ENCODE peak calls at places on chromosomes 3 and 15, in seven cellular contexts. G, D, O, Q, C, R and Z are unnamed samples.

GRCh38 chr3:48047841-48048456 is 31.7 kb upstream of the MAP4 start:
- DNase-seq in G (no peak), O (no peak), D (peak), R (no peak), C (peak), Q (no peak), Z (no peak)

GRCh38 chr15:30922469-30923311 is 19.0 kb downstream of the FAN1 start:
- DNase-seq in G (no peak), C (no peak), Q (peak), O (no peak), D (peak), R (no peak), Z (no peak)

GRCh38 chr15:85454403-85454802 is 74.0 kb downstream of the AKAP13 start:
- DNase-seq in R (no peak), O (no peak), C (no peak), Q (no peak), G (no peak), D (no peak), Z (no peak)

GRCh38 chr3:175121225-175121624 is 262.1 kb downstream of the NAALADL2 start:
- DNase-seq in Q (no peak), R (no peak), G (no peak), D (no peak), C (no peak), O (no peak), Z (no peak)

GRCh38 chr3:45075821-45076625 is 49.9 kb downstream of the CLEC3B start:
- DNase-seq in G (no peak), O (no peak), R (no peak), C (no peak), D (no peak), Q (no peak), Z (no peak)

GRCh38 chr3:133292251-133292650 is 107.6 kb upstream of the BFSP2 start:
- DNase-seq in O (no peak), G (no peak), Q (no peak), C (no peak), R (no peak), D (no peak), Z (no peak)

GRCh38 chr3:25587526-25587925 is 77.2 kb downstream of the TOP2B start:
- DNase-seq in R (no peak), O (no peak), D (peak), G (no peak), Q (no peak), C (no peak), Z (no peak)

GRCh38 chr15:89483079-89483478 is 13.3 kb downstream of the RHCG start:
- DNase-seq in C (no peak), Q (peak), G (no peak), D (no peak), R (no peak), O (no peak), Z (no peak)

GRCh38 chr3:4407941-4408340 is 59.1 kb downstream of the SUMF1 start:
- DNase-seq in O (no peak), G (no peak), C (no peak), D (no peak), R (no peak), Q (no peak), Z (no peak)

GRCh38 chr3:149085828-149086231 is 503 bp downstream of the HLTF start:
- DNase-seq in G (peak), R (peak), O (no peak), D (peak), C (no peak), Q (no peak), Z (no peak)

GRCh38 chr3:117047951-117048705 is 338.5 kb downstream of the TUSC7 start:
- DNase-seq in G (no peak), R (no peak), O (no peak), D (no peak), Q (no peak), C (no peak), Z (no peak)

GRCh38 chr3:10232138-10232537 is 16.1 kb upstream of the TATDN2 start:
- DNase-seq in G (no peak), Q (no peak), R (no peak), C (no peak), D (no peak), O (no peak), Z (no peak)

GRCh38 chr3:119664850-119665379 is 4.5 kb upstream of the POPDC2 start:
- DNase-seq in O (no peak), D (peak), G (no peak), R (no peak), Q (no peak), C (no peak), Z (no peak)

GRCh38 chr3:142649996-142650693 is 54.0 kb downstream of the PLS1 start:
- DNase-seq in D (no peak), Q (no peak), C (no peak), G (no peak), O (no peak), R (no peak), Z (no peak)

GRCh38 chr3:102390465-102390864 is 44.4 kb upstream of the ZPLD1 start:
- DNase-seq in D (no peak), G (no peak), O (no peak), Q (no peak), R (no peak), C (no peak), Z (no peak)

GRCh38 chr3:46076606-46077005 is 49.3 kb upstream of the XCR1 start:
- DNase-seq in C (no peak), O (no peak), Q (no peak), G (no peak), R (no peak), D (peak), Z (no peak)

GRCh38 chr15:84398763-84399701 is 163.5 kb downstream of the GOLGA6L4 start:
- DNase-seq in Q (peak), O (no peak), D (no peak), C (no peak), R (no peak), G (no peak), Z (no peak)

GRCh38 chr3:52483577-52484495 is 11.3 kb upstream of the STAB1 start:
- DNase-seq in D (peak), R (no peak), G (no peak), C (no peak), Q (no peak), O (no peak), Z (peak)

GRCh38 chr3:155553800-155554199 is 191.1 kb downstream of the PLCH1 start:
- DNase-seq in R (no peak), D (no peak), Q (no peak), O (no peak), G (no peak), C (no peak), Z (no peak)

GRCh38 chr15:39641187-39641889 is 60.5 kb downstream of the THBS1 start:
- DNase-seq in D (no peak), O (no peak), R (no peak), Q (no peak), C (peak), G (no peak), Z (no peak)

GRCh38 chr15:63793046-63793483 is 40.7 kb downstream of the HERC1 start:
- DNase-seq in C (no peak), G (no peak), R (no peak), Q (no peak), O (no peak), D (no peak), Z (no peak)

GRCh38 chr3:16148783-16149182 is 25.7 kb upstream of the GALNT15 start:
- DNase-seq in D (peak), O (no peak), G (no peak), C (no peak), R (no peak), Q (no peak), Z (no peak)

GRCh38 chr3:151283907-151284461 is 5.6 kb upstream of the P2RY14 start:
- DNase-seq in Q (no peak), G (no peak), C (no peak), R (no peak), D (peak), O (no peak), Z (no peak)

GRCh38 chr3:183555541-183556081 is at the start of gene KLHL6:
- DNase-seq in R (no peak), Q (peak), G (no peak), C (no peak), D (peak), O (peak), Z (no peak)

GRCh38 chr3:3603351-3603750 is 195.9 kb upstream of the LRRN1 start:
- DNase-seq in O (no peak), Q (no peak), R (no peak), C (no peak), G (no peak), D (no peak), Z (peak)

GRCh38 chr3:188503647-188504046 is 349.7 kb downstream of the LPP start:
- DNase-seq in C (no peak), Q (no peak), O (no peak), G (no peak), R (no peak), D (no peak), Z (no peak)

GRCh38 chr3:12979947-12980487 is 93.2 kb downstream of the IQSEC1 start:
- DNase-seq in R (no peak), C (no peak), Q (no peak), G (no peak), O (no peak), D (no peak), Z (no peak)

GRCh38 chr15:35181538-35181937 is 96.4 kb upstream of the NANOGP8 start:
- DNase-seq in R (no peak), Q (no peak), C (no peak), D (peak), G (no peak), O (no peak), Z (no peak)

GRCh38 chr3:183357564-183358079 is 70.8 kb downstream of the MCF2L2 start:
- DNase-seq in Q (no peak), G (no peak), C (no peak), D (no peak), R (no peak), O (no peak), Z (no peak)

GRCh38 chr3:126399348-126399730 is 4.6 kb downstream of the CFAP100 start:
- DNase-seq in G (no peak), R (no peak), O (no peak), C (peak), D (no peak), Q (no peak), Z (no peak)

GRCh38 chr3:163474766-163475165 is 1603.5 kb downstream of the SI start:
- DNase-seq in Q (no peak), O (no peak), R (no peak), C (no peak), D (no peak), G (no peak), Z (no peak)

GRCh38 chr3:163481738-163482137 is 1596.6 kb downstream of the SI start:
- DNase-seq in Q (no peak), O (no peak), R (no peak), G (no peak), D (no peak), C (no peak), Z (no peak)

DNA sequence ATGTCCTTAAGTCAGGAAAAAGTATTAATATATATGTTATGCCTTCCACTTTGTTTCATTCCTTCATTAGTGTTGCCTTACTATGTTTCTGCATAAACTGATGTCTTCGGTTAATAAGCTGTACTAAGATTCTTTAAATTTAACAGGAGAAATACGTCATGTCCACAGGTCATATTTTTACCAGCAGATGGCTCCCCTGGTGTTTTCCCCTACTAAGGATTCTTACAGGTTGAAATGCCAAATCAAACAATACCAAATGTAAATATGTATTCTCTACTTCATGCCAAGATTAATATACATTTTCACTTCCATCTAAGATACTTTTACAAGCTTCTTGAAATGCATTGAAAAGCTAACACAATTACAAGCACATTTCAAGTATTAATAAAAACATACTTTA is 1602.1 kb downstream of the SI start:
- DNase-seq in O (no peak), R (no peak), Q (no peak), C (no peak), D (peak), G (no peak), Z (no peak)
- TF ChIP-seq CTCF in O (no peak), R (peak), Q (no peak), C (peak), D (no peak), G (peak), Z (no peak)

GRCh38 chr3:32274306-32274705 is 35.8 kb downstream of the CMTM8 start:
- DNase-seq in D (no peak), G (no peak), R (no peak), Q (no peak), C (no peak), O (no peak), Z (no peak)

GRCh38 chr3:32280262-32280910 is 41.9 kb downstream of the CMTM8 start:
- DNase-seq in R (no peak), G (no peak), D (no peak), O (no peak), Q (no peak), C (peak), Z (no peak)

GRCh38 chr3:32278714-32279113 is 40.2 kb downstream of the CMTM8 start:
- DNase-seq in Q (no peak), G (no peak), D (peak), R (no peak), O (no peak), C (no peak), Z (no peak)

GRCh38 chr3:32281570-32282106 is 43.2 kb downstream of the CMTM8 start:
- DNase-seq in R (no peak), D (no peak), C (no peak), G (no peak), Q (no peak), O (no peak), Z (no peak)

DNA sequence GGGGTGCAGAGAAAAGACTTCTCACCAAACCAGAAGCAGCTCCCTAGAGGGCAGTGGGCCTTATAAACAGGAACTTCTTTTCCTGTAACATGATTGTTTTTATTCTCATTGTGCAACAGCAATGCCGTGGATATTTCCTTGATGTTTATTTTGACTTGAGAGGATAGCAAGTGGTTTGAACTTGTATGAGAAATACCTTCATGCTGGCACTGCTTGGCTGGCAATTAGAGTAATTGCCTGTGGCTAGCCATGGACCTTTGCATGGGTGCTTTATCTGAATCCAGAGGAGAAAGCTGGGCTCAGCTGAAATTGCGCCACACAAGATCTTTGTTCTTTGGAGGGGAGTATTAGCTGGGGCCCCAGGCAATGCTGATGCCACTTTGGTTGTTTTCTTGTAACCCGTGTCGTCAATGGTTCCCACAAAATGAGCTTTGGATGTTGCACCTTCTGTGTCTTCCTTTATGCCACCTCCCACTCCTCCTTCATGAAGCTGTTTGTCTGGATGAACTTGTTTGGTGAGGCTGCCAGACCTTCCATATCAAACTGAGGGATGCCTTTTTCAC is 37.9 kb downstream of the CMTM8 start:
- DNase-seq in O (no peak), G (no peak), D (peak), R (no peak), C (peak), Q (no peak), Z (peak)
- H3K4me3 ChIP-seq in O (no peak), G (no peak), D (no peak), R (no peak), C (peak), Q (no peak), Z (no peak)

GRCh38 chr3:112409061-112409460 is 76.1 kb downstream of the CD200 start:
- DNase-seq in R (no peak), C (no peak), Q (no peak), O (no peak), D (no peak), G (no peak), Z (no peak)

GRCh38 chr3:112407888-112408702 is 75.1 kb downstream of the CD200 start:
- DNase-seq in Q (no peak), D (no peak), G (no peak), R (no peak), O (no peak), C (no peak), Z (no peak)

GRCh38 chr3:112403101-112403500 is 70.1 kb downstream of the CD200 start:
- DNase-seq in Q (no peak), C (no peak), G (no peak), R (no peak), O (no peak), D (no peak), Z (no peak)

GRCh38 chr3:112407214-112407887 is 74.4 kb downstream of the CD200 start:
- DNase-seq in O (no peak), Q (no peak), D (no peak), C (no peak), G (no peak), R (no peak), Z (no peak)

GRCh38 chr3:112405845-112406244 is 72.9 kb downstream of the CD200 start:
- DNase-seq in C (no peak), Q (no peak), O (no peak), R (no peak), D (no peak), G (no peak), Z (no peak)
- TF ChIP-seq CTCF in C (no peak), Q (no peak), O (no peak), R (no peak), D (no peak), G (no peak), Z (no peak)

GRCh38 chr3:107654218-107654617 is 131.5 kb downstream of the BBX start:
- DNase-seq in R (no peak), C (no peak), O (no peak), G (no peak), D (no peak), Q (no peak), Z (no peak)
- H3K4me3 ChIP-seq in R (no peak), C (no peak), O (no peak), G (no peak), D (no peak), Q (no peak), Z (no peak)

DNA sequence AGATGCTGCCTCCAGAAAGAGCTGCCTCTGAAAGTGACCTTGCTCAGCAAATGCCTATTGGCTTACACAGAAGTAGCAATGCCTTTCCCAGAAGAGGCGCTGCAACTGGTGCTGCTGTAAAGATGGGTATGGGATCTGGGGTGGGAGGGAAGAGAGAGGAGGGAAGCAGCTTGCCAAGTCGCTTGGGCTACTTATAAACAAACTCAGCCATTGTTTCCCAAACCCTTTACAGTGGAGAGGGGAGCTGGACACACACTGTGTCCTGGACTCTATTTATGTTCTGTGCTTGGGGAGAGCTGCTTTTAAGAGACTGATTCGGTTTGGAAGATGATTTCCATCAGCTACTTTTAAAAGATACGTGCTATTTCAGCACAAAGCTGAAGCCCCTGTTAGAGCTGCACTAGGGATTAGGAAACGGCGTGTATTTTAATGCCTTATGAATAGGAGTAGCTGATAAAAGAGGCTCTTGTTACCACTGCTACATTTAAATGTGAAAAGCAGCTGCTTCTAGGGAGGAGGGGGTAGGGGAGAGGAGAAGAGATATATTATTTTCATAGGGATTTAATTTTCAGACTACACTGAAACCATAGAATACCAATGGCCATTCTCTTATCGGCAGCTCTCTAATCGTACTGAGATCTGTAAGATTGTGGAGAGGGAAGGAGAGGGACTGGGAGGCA is 440.6 kb downstream of the MCTP2 start:
- DNase-seq in R (no peak), G (no peak), O (no peak), C (no peak), D (peak), Q (no peak), Z (no peak)
- TF ChIP-seq CTCF in R (no peak), G (peak), O (no peak), C (no peak), D (no peak), Q (no peak), Z (no peak)

GRCh38 chr3:29286841-29287240 is 6.0 kb downstream of the RBMS3 start:
- DNase-seq in G (no peak), D (peak), R (no peak), O (no peak), Q (no peak), C (no peak), Z (no peak)
- H3K4me3 ChIP-seq in G (no peak), D (no peak), R (no peak), O (no peak), Q (no peak), C (no peak), Z (peak)

DNA sequence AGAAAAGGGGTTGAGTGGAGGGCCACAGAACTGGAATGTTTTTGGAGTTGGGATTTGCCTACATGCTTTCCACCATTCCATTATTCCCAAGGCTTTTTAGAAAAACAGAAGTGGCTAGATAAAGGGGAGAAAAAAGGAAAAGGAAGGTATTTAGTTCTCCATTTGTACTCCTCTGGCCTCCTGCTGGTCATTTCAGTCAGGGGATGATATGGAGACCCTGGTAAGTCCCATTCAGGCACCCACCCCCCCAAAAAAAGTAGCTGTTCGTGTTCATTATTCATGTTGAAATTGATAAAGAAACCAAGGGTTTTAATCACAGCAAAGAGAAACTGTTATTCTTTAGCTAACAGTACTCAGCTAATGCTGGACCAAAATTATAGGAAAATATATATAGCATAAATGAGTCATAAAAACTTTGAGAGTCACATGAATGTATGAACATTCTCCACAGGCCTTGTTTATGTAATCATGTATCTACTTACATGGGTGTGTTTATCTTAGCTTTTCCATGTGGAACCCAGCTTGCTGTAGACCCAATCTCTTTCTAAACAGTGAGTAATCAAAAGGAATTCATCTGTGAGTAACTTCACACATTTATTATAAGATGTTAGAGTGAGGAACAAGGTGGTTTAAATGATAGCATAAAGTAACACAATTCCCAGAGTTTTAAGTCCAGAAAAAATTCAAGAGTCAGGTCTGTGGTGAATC is 167.2 kb downstream of the KCNMB2 start:
- DNase-seq in R (no peak), D (peak), G (peak), C (peak), Q (no peak), O (no peak), Z (peak)
- TF ChIP-seq CTCF in R (no peak), D (no peak), G (no peak), C (no peak), Q (no peak), O (no peak), Z (peak)

GRCh38 chr15:100975043-100975442 is 55.9 kb downstream of the LRRK1 start:
- DNase-seq in D (no peak), R (no peak), C (no peak), O (no peak), Q (no peak), G (no peak), Z (no peak)

GRCh38 chr15:100973351-100974034 is 54.3 kb downstream of the LRRK1 start:
- DNase-seq in G (no peak), R (no peak), Q (peak), C (no peak), D (no peak), O (no peak), Z (no peak)

GRCh38 chr15:100968043-100968966 is 49.1 kb downstream of the LRRK1 start:
- DNase-seq in D (peak), G (no peak), O (no peak), R (no peak), Q (no peak), C (peak), Z (peak)

GRCh38 chr15:100966997-100967396 is 47.8 kb downstream of the LRRK1 start:
- DNase-seq in G (no peak), O (no peak), Q (no peak), D (no peak), R (no peak), C (no peak), Z (no peak)

GRCh38 chr15:100972975-100973350 is 53.8 kb downstream of the LRRK1 start:
- DNase-seq in D (no peak), G (no peak), O (no peak), R (no peak), Q (peak), C (no peak), Z (no peak)
- H3K4me3 ChIP-seq in D (peak), G (no peak), O (no peak), R (no peak), Q (no peak), C (no peak), Z (no peak)